ENCODE peak calls at places on chromosome 19, in four cellular contexts. F, M, K and P are unnamed samples.

GRCh38 chr19:1882089-1882785 is 3.1 kb downstream of the ABHD17A start:
- DNase-seq in F (no peak), M (no peak), K (peak; percentile 47), P (no peak)

GRCh38 chr19:708154-709141 is at the start of gene PALM:
- DNase-seq in F (no peak), M (no peak), K (peak; percentile 64), P (no peak)

GRCh38 chr19:11090264-11091032 is 1.2 kb downstream of the LDLR start:
- DNase-seq in F (peak; percentile 61), M (peak; percentile 92), K (peak; percentile 98), P (peak; percentile 76)

GRCh38 chr19:42857544-42857867 is 22.0 kb downstream of the PSG1 start:
- DNase-seq in F (no peak), M (no peak), K (no peak), P (no peak)

GRCh38 chr19:15104003-15104402 is 3.2 kb upstream of the SYDE1 start:
- DNase-seq in F (no peak), M (no peak), K (no peak), P (no peak)

GRCh38 chr19:50481351-50482149 is 4.9 kb upstream of the GARIN5A start:
- DNase-seq in F (no peak), M (no peak), K (no peak), P (no peak)

GRCh38 chr19:18167975-18168645 is 5.5 kb upstream of the IFI30 start:
- DNase-seq in F (peak; percentile 81), M (peak; percentile 16), K (peak; percentile 67), P (no peak)

GRCh38 chr19:54561840-54562239 is 11.8 kb upstream of the LILRA2 start:
- DNase-seq in F (no peak), M (no peak), K (peak; percentile 29), P (no peak)

GRCh38 chr19:11964496-11964857 is 363 bp upstream of the ZNF763 start:
- DNase-seq in F (no peak), M (no peak), K (no peak), P (no peak)

GRCh38 chr19:51382004-51382403 is 5.8 kb downstream of the LIM2 start:
- DNase-seq in F (no peak), M (no peak), K (no peak), P (no peak)

GRCh38 chr19:3145909-3146676 is 10.3 kb downstream of the GNA15 start:
- DNase-seq in F (no peak), M (no peak), K (no peak), P (no peak)

GRCh38 chr19:2273356-2274184 is 8.4 kb downstream of the PEAK3 start:
- DNase-seq in F (peak; percentile 78), M (peak; percentile 52), K (peak; percentile 92), P (peak; percentile 65)

GRCh38 chr19:30580673-30581072 is 208.5 kb downstream of the ZNF536 start:
- DNase-seq in F (no peak), M (no peak), K (no peak), P (no peak)

GRCh38 chr19:18790566-18791314 is at the start of gene COMP:
- DNase-seq in F (no peak), M (no peak), K (no peak), P (no peak)

GRCh38 chr19:2461751-2462634 is 5.2 kb upstream of the LMNB2 start:
- DNase-seq in F (no peak), M (peak; percentile 56), K (peak; percentile 24), P (no peak)

GRCh38 chr19:17246681-17247425 is 1.1 kb upstream of the NR2F6 start:
- DNase-seq in F (no peak), M (peak; percentile 23), K (peak; percentile 47), P (no peak)

GRCh38 chr19:56838930-56839664 is 1.4 kb downstream of the PEG3 start:
- DNase-seq in F (no peak), M (no peak), K (no peak), P (no peak)

GRCh38 chr19:16518061-16518460 is 21.9 kb downstream of the C19orf44 start:
- DNase-seq in F (no peak), M (no peak), K (no peak), P (no peak)

GRCh38 chr19:49954933-49955332 is 6.0 kb downstream of the SIGLEC11 start:
- DNase-seq in F (no peak), M (peak; percentile 16), K (no peak), P (no peak)

GRCh38 chr19:49950956-49951526 is 9.9 kb downstream of the SIGLEC11 start:
- DNase-seq in F (no peak), M (no peak), K (no peak), P (no peak)

GRCh38 chr19:2432131-2432848 is 4.9 kb upstream of the TIMM13 start:
- DNase-seq in F (no peak), M (no peak), K (no peak), P (no peak)

GRCh38 chr19:46984077-46985010 is 35.3 kb upstream of the NPAS1 start:
- DNase-seq in F (peak; percentile 59), M (peak; percentile 50), K (no peak), P (no peak)

GRCh38 chr19:45471116-45471865 is 3.5 kb downstream of the FOSB start:
- DNase-seq in F (no peak), M (no peak), K (no peak), P (no peak)

GRCh38 chr19:48249502-48250014 is 6.2 kb downstream of the CARD8 start:
- DNase-seq in F (no peak), M (no peak), K (peak; percentile 37), P (peak; percentile 78)

GRCh38 chr19:56138069-56138468 is 3.0 kb upstream of the ZNF444 start:
- DNase-seq in F (no peak), M (no peak), K (no peak), P (no peak)

DNA sequence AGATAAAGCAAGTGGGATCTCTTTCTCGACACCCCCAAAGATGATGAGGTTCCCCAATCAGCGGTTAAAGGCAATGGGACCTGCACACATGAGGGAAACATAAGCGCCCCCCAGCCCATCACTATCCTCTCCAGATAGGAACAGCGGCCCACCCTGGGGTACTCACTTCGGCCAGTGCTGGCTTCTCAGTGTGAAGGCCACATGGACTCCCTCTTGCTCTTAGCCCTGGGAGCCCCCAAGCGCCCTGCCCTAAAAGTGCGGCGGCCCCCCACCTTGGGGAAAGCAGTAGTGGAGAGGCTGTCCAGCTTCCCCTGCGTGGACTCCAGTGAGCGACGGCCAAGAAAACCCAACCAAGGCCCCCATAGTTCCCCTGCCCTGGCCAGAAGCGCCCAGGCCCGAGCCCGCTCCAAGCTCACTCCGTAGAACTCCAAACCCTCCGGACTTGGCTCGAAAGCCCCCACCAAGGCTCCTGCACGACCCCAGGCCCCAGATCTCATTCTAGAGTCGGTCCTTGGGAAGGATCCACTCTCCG is 1.0 kb downstream of the CACNA1A start:
- DNase-seq in F (no peak), M (no peak), K (no peak), P (no peak)
- TF ChIP-seq ELK1 in F (no peak), M (no peak), K (no peak), P (no peak)

GRCh38 chr19:39971380-39971841 is 446 bp downstream of the PSMC4 start:
- DNase-seq in F (no peak), M (no peak), K (peak; percentile 40), P (no peak)
- H3K9me3 ChIP-seq in F (no peaks in the 10 kb centered on the region), M (no peaks in the 10 kb centered on the region), K (no peaks in the 10 kb centered on the region), P (no peaks in the 10 kb centered on the region)

DNA sequence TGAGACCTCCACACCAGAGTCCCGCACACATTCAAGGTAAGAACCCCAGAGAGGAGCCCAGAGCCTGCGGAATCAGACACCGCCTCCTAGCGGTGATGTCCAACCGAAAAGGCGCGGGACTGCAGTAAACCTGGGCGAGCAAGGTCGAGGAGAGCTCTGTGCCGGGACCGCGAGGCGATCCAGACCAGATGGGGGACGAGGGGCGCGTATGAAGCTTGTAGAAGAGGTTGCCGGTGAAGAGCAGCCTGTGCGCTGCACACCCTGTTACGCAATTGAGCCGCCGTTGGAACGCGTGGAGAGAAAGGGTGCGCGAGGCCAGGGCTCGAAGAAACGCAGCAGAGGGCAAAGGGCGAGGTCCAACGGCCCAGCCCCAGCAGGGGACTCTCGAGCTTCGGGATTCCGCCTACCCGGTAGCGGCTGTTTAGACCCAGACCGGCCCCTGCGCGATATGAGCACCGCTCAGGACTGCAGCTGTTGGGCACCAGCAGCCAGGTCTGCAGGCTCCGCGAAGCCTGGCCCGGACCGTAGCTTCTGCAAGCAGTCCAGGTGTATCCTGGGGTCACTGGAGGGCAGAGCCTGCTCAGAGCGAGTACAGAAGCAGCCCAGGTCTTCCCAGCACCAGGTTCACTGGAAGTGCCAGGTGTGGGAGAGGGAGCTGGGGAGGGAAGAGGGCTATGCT is 65.9 kb upstream of the ZNF599 start:
- DNase-seq in F (no peak), M (no peak), K (no peak), P (no peak)
- TF ChIP-seq ELK1 in F (no peak), M (no peak), K (no peak), P (no peak)

GRCh38 chr19:9413240-9413954 is 22.0 kb downstream of the ZNF266 start:
- DNase-seq in F (no peak), M (no peak), K (no peak), P (no peak)

GRCh38 chr19:9406798-9407352 is 28.5 kb downstream of the ZNF266 start:
- DNase-seq in F (peak; percentile 33), M (peak; percentile 92), K (peak; percentile 78), P (no peak)

GRCh38 chr19:9407827-9408226 is 27.5 kb downstream of the ZNF266 start:
- DNase-seq in F (no peak), M (no peak), K (no peak), P (no peak)
- H3K9me3 ChIP-seq in F (peaks cover 63% of the 10 kb centered on the region), M (peaks cover 37% of the 10 kb centered on the region), K (peaks cover 16% of the 10 kb centered on the region), P (peaks cover 12% of the 10 kb centered on the region)